ENCODE peak calls at places on chromosomes 4 and X, in five cellular contexts. W is tibial nerve, I is IMR-90, M is right lobe of liver, U is prostate gland. J is an unnamed sample.

GRCh38 chrX:40867352-40867751 is 132.0 kb upstream of the MED14 start:
- DNase-seq in M (no peak), W (no peak), I (peak; percentile 39), U (no peak), J (peak; percentile 47)

GRCh38 chr4:72383439-72383838 is 185.6 kb downstream of the ADAMTS3 start:
- DNase-seq in W (no peak), I (peak; percentile 49), M (no peak), U (no peak), J (no peak)

GRCh38 chrX:22095306-22095705 is 63.2 kb downstream of the PHEX start:
- DNase-seq in M (no peak), I (peak; percentile 67), W (peak; percentile 17), U (no peak), J (peak; percentile 6)

GRCh38 chr4:37628977-37629609 is 57.1 kb downstream of the RELL1 start:
- DNase-seq in U (no peak), M (peak; percentile 53), I (peak; percentile 87), W (no peak), J (no peak)

GRCh38 chr4:99876946-99877345 is 17.3 kb downstream of the LAMTOR3 start:
- DNase-seq in I (no peak), U (no peak), W (no peak), M (no peak), J (no peak)

GRCh38 chrX:34365482-34365881 is 233.4 kb upstream of the FAM47A start:
- DNase-seq in W (no peak), I (peak; percentile 3), U (no peak), M (no peak), J (no peak)

GRCh38 chr4:143185253-143186107 is 763 bp downstream of the USP38 start:
- DNase-seq in M (peak; percentile 18), U (peak; percentile 6), W (no peak), I (peak; percentile 8), J (no peak)

GRCh38 chrX:46477435-46477834 is 67.8 kb downstream of the ZNF674 start:
- DNase-seq in M (no peak), U (no peak), I (peak; percentile 25), W (no peak), J (peak; percentile 10)

GRCh38 chrX:151773434-151773833 is 38.9 kb downstream of the CNGA2 start:
- DNase-seq in I (no peak), M (no peak), W (no peak), U (no peak), J (no peak)

GRCh38 chrX:74492720-74493201 is 71.5 kb downstream of the SLC16A2 start:
- DNase-seq in M (no peak), U (no peak), I (no peak), W (no peak), J (peak; percentile 32)

GRCh38 chr4:48042979-48043461 is 26.4 kb downstream of the NIPAL1 start:
- DNase-seq in I (no peak), W (no peak), M (no peak), U (no peak), J (no peak)

GRCh38 chr4:73872331-73873108 is 3.3 kb downstream of the CXCL1 start:
- DNase-seq in M (no peak), I (no peak), W (no peak), U (no peak), J (no peak)

GRCh38 chr4:30870513-30870912 is 150.3 kb downstream of the PCDH7 start:
- DNase-seq in W (no peak), U (no peak), M (no peak), I (no peak), J (no peak)

GRCh38 chr4:171157462-171158082 is 655.6 kb upstream of the GALNTL6 start:
- DNase-seq in I (no peak), U (no peak), W (no peak), M (no peak), J (no peak)

GRCh38 chr4:23097251-23097650 is 404.5 kb downstream of the GBA3 start:
- DNase-seq in W (no peak), U (no peak), M (no peak), I (peak; percentile 44), J (no peak)

GRCh38 chr4:119313237-119313636 is 8.7 kb downstream of the FABP2 start:
- DNase-seq in W (no peak), U (no peak), M (no peak), I (no peak), J (no peak)

GRCh38 chr4:147299205-147299604 is 181.7 kb upstream of the EDNRA start:
- DNase-seq in M (no peak), U (no peak), I (no peak), W (no peak), J (no peak)

GRCh38 chrX:154126101-154126500 is 17.9 kb upstream of the OPN1LW start:
- DNase-seq in U (no peak), M (no peak), I (no peak), W (no peak), J (no peak)

GRCh38 chr4:110733901-110734300 is 111.0 kb upstream of the PITX2 start:
- DNase-seq in W (no peak), M (no peak), U (no peak), I (no peak), J (no peak)

GRCh38 chrX:11427082-11428033 is 134.1 kb downstream of the AMELX start:
- DNase-seq in W (peak; percentile 31), U (peak; percentile 45), M (peak; percentile 33), I (no peak), J (peak; percentile 72)
- TF ChIP-seq POLR2A in W (no peak), U (peak; percentile 22), M (no peak), I (no peak), J (peak; percentile 80)

GRCh38 chr4:70839537-70840093 is at the start of gene GRSF1:
- DNase-seq in U (peak; percentile 92), W (peak; percentile 88), M (peak; percentile 97), I (peak; percentile 91), J (peak; percentile 91)
- TF ChIP-seq POLR2A in U (peak; percentile 73), W (peak; percentile 76), M (peak; percentile 78), I (peak; percentile 48), J (no peak)

DNA sequence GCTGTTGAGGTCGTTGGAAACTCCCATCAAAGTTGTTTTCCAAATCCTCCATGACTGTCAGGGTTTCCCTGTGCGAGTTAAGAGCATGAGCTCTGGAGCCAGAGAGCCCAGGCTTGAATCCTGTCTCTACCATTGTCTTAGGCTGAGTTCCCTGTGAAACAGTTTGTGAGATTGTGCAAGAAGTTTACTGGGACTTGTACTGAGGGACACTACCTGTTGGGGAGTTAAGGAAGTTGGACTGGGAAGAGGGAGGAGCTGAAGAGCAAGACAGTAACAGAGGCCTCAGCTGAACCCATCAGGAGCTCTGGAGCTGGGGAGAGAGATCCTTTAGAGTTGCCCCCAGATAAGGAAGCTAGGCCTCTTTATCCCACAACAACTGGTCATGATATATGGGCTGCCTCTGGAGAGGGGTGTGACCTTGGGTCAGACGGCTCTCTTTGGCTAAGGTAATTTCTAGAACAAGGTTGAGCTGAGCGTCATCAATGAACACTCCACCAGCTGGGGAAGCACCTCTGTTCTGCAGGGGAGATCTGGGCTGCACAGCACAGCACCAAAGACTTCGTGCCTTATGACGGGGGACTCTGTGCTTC is 137.8 kb upstream of the SLC4A4 start:
- DNase-seq in U (no peak), I (no peak), W (no peak), M (no peak), J (no peak)
- TF ChIP-seq POLR2A in U (no peak), I (no peak), W (no peak), M (no peak), J (no peak)

GRCh38 chr4:686371-687040 is 2.4 kb downstream of the SLC49A3 start:
- DNase-seq in I (no peak), W (no peak), U (no peak), M (peak; percentile 35), J (no peak)

GRCh38 chr4:688695-689497 is at the start of gene SLC49A3:
- DNase-seq in I (no peak), W (no peak), M (peak; percentile 51), U (no peak), J (peak; percentile 41)

GRCh38 chr4:685681-686218 is 3.2 kb downstream of the SLC49A3 start:
- DNase-seq in U (no peak), I (no peak), W (no peak), M (peak; percentile 33), J (no peak)

GRCh38 chr4:687975-688694 is 816 bp downstream of the SLC49A3 start:
- DNase-seq in U (no peak), I (no peak), M (peak; percentile 64), W (no peak), J (peak; percentile 58)

DNA sequence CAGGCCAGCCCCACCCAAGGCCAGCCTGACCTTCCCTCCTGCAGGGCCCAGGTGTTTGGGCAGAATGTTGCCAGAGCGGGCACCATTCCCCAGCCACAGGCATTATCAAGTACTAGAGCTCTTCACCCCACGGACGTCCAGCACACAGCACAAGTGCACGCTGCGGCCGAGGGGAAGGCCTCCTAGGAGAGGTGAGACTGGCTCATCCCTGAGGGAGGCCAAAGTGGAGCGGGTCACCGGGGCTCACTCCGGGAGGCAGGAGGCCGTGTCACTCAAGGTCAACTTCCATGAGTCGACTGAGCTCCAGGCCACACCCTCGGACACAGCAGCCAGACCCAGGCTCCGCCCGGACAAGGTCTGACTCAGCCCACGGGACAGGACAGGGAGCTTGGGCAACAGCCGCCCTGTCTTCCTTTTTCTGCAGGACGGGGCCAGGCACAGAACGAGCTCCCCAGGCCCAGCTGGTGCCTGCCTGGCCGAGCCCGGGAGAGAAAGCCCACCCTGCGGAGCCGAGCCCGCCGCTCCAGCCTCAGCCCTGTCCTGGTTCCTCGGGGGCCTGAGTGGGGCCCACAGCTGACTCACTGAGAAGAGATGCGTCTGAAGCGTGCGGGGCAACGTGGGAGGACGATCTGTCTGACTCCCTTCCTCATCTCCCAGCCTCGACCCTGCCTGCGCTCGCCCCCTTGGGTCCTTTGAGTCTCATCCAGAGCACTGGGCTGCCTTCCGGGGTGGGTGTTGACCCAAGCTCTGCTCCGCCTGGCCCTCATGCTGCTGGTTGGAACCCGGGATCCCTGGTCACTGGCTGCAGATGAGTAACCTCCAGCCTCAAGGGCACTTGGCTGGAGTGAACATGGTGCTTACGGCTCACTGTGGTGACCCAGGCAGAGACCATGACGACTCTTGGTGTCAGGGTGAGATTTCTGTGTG is 1.6 kb downstream of the SLC49A3 start:
- DNase-seq in U (no peak), M (peak; percentile 95), I (peak; percentile 77), W (peak; percentile 81), J (peak; percentile 56)
- TF ChIP-seq POLR2A in U (peak; percentile 41), M (peak; percentile 66), I (no peak), W (no peak), J (no peak)

DNA sequence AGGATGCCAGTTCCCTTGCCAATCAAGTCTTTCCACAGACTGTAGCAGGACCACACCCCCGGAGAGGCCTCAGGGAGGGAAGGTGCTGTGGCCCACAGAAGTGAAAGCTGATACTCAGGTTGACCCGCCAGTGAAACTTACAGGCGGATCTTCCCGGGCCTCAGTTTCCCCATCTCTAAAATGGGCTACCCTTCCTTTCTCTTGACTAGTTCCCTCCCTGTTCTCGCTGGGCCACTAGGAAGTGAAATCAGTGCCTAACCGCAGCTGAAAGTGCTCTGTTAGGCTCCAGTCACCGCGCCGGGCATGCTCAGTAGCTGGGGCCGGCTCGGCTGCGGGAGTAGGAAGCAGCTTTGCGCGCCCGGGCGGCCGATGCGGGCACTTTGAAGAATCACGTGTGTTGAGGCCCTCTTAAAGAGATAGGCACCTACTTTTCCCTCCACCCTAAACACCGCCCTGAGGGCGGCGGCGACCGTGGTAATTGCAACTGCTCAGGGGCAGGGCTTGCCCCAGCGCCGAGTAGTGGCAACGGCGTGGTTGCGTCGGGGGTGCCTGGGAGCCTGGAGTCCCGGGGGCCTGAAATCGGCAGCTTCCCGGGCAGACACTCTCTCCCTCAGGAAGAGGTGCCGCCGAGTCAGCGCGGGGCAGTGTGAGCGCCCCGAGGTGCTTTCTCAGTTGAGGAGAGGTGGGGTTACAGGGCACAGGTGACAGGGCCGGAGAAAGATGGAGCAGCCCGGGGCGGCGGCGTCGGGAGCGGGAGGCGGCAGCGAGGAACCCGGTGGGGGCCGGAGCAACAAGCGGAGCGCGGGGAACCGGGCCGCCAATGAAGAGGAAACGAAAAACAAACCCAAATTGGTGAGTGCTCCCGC is at the start of gene DIAPH2:
- DNase-seq in W (peak; percentile 47), I (peak; percentile 75), M (peak; percentile 82), U (peak; percentile 37), J (peak; percentile 64)
- TF ChIP-seq POLR2A in W (peak; percentile 23), I (peak; percentile 38), M (peak; percentile 61), U (no peak), J (peak; percentile 33)

GRCh38 chr4:127965062-127965802 is at the start of the genes ABHD18 and MFSD8:
- DNase-seq in W (peak; percentile 97), U (peak; percentile 99), M (peak; percentile 100), I (peak; percentile 99), J (peak; percentile 100)
- TF ChIP-seq POLR2A in W (peak; percentile 81), U (peak; percentile 87), M (peak; percentile 75), I (peak; percentile 71), J (peak; percentile 91)

J was measured in thyroid gland.